ENCODE peak calls at places on chromosomes 13 and 19, in seven cellular contexts. Z is dorsolateral prefrontal cortex, L is myocyte, F is HCEC 1CT, N is LoVo, T is mucosa of descending colon, U is AG04450. Y is an unnamed sample.

GRCh38 chr19:11420894-11421606 is 1.9 kb upstream of the RGL3 start:
- DNase-seq in Z (no peak), L (no peak), F (no peak), N (no peak), T (no peak), U (no peak), Y (no peak)

GRCh38 chr19:39833464-39834286 is at the start of gene DYRK1B:
- DNase-seq in Z (peak), L (peak), F (peak), N (no peak), T (peak), U (peak), Y (peak)

GRCh38 chr13:107450426-107450825 is 764.9 kb downstream of the LIG4 start:
- DNase-seq in Z (no peak), L (no peak), F (peak), N (no peak), T (no peak), U (no peak), Y (no peak)

GRCh38 chr13:45436332-45436731 is 18.2 kb upstream of the SLC25A30 start:
- DNase-seq in Z (no peak), L (no peak), F (no peak), N (no peak), T (no peak), U (no peak), Y (no peak)

GRCh38 chr13:92074658-92075057 is 676.2 kb downstream of the GPC5 start:
- DNase-seq in Z (no peak), L (no peak), F (no peak), N (peak), T (no peak), U (no peak), Y (no peak)

GRCh38 chr19:38245826-38246498 is 10.2 kb downstream of the PPP1R14A start:
- DNase-seq in Z (no peak), L (no peak), F (no peak), N (no peak), T (no peak), U (no peak), Y (no peak)

GRCh38 chr13:64540468-64540867 is 2689.7 kb downstream of the PCDH9 start:
- DNase-seq in Z (no peak), L (no peak), F (no peak), N (no peak), T (no peak), U (no peak), Y (peak)

GRCh38 chr19:48878219-48879024 is 6.2 kb downstream of the PPP1R15A start:
- DNase-seq in Z (no peak), L (no peak), F (no peak), N (no peak), T (no peak), U (no peak), Y (no peak)

GRCh38 chr19:5672708-5673459 is 7.4 kb downstream of the MICOS13 start:
- DNase-seq in Z (no peak), L (no peak), F (no peak), N (no peak), T (peak), U (no peak), Y (no peak)

GRCh38 chr19:57171551-57172081 is 4.3 kb upstream of the DUXA start:
- DNase-seq in Z (no peak), L (peak), F (no peak), N (no peak), T (no peak), U (no peak), Y (no peak)

GRCh38 chr19:6260912-6261636 is 18.7 kb downstream of the MLLT1 start:
- DNase-seq in Z (no peak), L (peak), F (no peak), N (no peak), T (peak), U (no peak), Y (no peak)